ENCODE peak calls at places on chromosomes 12 and 14, in six cellular contexts. Q, V, N, K, D and W are unnamed samples.

GRCh38 chr12:131448254-131448795 is 262.6 kb upstream of the SFSWAP start:
- DNase-seq in Q (no peak), V (no peak), N (no peak), K (no peak), D (no peak), W (no peak)

GRCh38 chr12:69886101-69886500 is 61.1 kb downstream of the MYRFL start:
- DNase-seq in Q (no peak), V (no peak), N (no peak), K (no peak), D (no peak), W (no peak)

GRCh38 chr14:37594916-37595808 is at the start of the genes FOXA1 and TTC6:
- DNase-seq in Q (no peak), V (no peak), N (peak; percentile 88), K (peak; percentile 40), D (no peak), W (peak; percentile 67)

GRCh38 chr12:77161944-77162343 is 96.6 kb upstream of the E2F7 start:
- DNase-seq in Q (no peak), V (no peak), N (no peak), K (no peak), D (no peak), W (no peak)

GRCh38 chr12:30999011-30999410 is 72.5 kb downstream of the TSPAN11 start:
- DNase-seq in Q (no peak), V (no peak), N (no peak), K (no peak), D (no peak), W (no peak)

GRCh38 chr14:61298834-61299233 is 17.7 kb upstream of the TMEM30B start:
- DNase-seq in Q (no peak), V (no peak), N (no peak), K (no peak), D (no peak), W (no peak)

GRCh38 chr14:102799684-102800562 is 22.7 kb downstream of the TRAF3 start:
- DNase-seq in Q (no peak), V (no peak), N (no peak), K (no peak), D (peak; percentile 73), W (no peak)

GRCh38 chr12:75631809-75632208 is 120.4 kb upstream of the KRR1 start:
- DNase-seq in Q (no peak), V (no peak), N (no peak), K (no peak), D (no peak), W (no peak)

GRCh38 chr14:60225268-60225667 is 23.8 kb upstream of the PPM1A start:
- DNase-seq in Q (no peak), V (no peak), N (no peak), K (no peak), D (no peak), W (no peak)

GRCh38 chr14:99143793-99144192 is 128.2 kb downstream of the BCL11B start:
- DNase-seq in Q (no peak), V (peak; percentile 59), N (no peak), K (no peak), D (no peak), W (no peak)

GRCh38 chr12:70609739-70610491 is 27.3 kb downstream of the PTPRB start:
- DNase-seq in Q (no peak), V (no peak), N (peak; percentile 74), K (peak; percentile 81), D (no peak), W (peak; percentile 10)

GRCh38 chr12:2035421-2036080 is 17.2 kb upstream of the CACNA1C start:
- DNase-seq in Q (no peak), V (no peak), N (no peak), K (no peak), D (no peak), W (no peak)

GRCh38 chr12:2039034-2039433 is 13.8 kb upstream of the CACNA1C start:
- DNase-seq in Q (no peak), V (no peak), N (no peak), K (no peak), D (no peak), W (no peak)

GRCh38 chr12:2034633-2035420 is 18.0 kb upstream of the CACNA1C start:
- DNase-seq in Q (no peak), V (peak; percentile 83), N (peak; percentile 93), K (peak; percentile 97), D (no peak), W (peak; percentile 48)
- H3K4me3 ChIP-seq in Q (no peak overlapping the region), V (peak overlapping the region; percentile 63), N (peak overlapping the region; percentile 46), K (peak overlapping the region; percentile 35), D (peak overlapping the region; percentile 55), W (no peak overlapping the region)

GRCh38 chr12:6551063-6551461 is 4.8 kb downstream of the IFFO1 start:
- DNase-seq in Q (no peak), V (peak; percentile 89), N (no peak), K (no peak), D (no peak), W (no peak)
- H3K4me3 ChIP-seq in Q (no peak overlapping the region), V (peak overlapping the region; percentile 96), N (no peak overlapping the region), K (no peak overlapping the region), D (no peak overlapping the region), W (no peak overlapping the region)

DNA sequence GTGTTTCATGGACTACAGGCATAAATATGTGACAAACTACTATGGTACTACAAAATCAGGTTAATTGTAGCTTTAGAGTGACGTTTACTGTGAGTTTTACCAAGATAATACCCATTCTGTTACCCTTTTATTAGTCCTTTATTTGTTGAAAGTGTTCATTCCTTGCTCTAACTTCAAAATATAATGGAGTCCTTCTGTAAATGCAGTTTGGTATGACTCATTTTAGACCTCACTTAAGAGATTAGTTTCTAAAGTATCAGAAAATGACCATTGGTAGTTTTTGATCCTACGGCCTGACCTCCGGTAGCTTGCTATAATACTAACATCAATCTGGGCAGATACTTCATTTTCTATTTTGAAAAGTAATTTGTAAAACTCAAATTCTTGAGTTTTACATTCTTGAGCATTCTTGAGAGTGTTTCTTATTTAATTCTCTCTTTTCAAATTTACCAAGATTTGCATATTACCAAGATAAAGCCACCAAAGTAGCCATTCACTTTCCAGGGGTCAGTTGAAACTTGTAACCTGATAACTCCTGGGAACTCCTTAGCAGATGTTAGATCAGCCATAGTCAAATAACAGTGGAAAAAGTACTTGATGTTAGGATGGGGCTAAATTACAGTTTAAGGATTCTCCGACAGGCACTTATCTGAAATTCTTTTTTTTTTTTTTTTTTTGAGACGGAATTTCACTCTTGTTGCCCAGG is 4.2 kb downstream of the HSPA2 start:
- DNase-seq in Q (no peak), V (no peak), N (no peak), K (no peak), D (no peak), W (no peak)
- H3K4me3 ChIP-seq in Q (no peak overlapping the region), V (no peak overlapping the region), N (no peak overlapping the region), K (no peak overlapping the region), D (no peak overlapping the region), W (no peak overlapping the region)

GRCh38 chr12:57243521-57244305 is 7.3 kb downstream of the STAC3 start:
- DNase-seq in Q (no peak), V (peak; percentile 77), N (peak; percentile 87), K (peak; percentile 67), D (no peak), W (peak; percentile 57)
- H3K4me3 ChIP-seq in Q (no peak overlapping the region), V (peak overlapping the region; percentile 59), N (peak overlapping the region; percentile 39), K (peak overlapping the region; percentile 21), D (peak overlapping the region; percentile 48), W (peak overlapping the region; percentile 35)

DNA sequence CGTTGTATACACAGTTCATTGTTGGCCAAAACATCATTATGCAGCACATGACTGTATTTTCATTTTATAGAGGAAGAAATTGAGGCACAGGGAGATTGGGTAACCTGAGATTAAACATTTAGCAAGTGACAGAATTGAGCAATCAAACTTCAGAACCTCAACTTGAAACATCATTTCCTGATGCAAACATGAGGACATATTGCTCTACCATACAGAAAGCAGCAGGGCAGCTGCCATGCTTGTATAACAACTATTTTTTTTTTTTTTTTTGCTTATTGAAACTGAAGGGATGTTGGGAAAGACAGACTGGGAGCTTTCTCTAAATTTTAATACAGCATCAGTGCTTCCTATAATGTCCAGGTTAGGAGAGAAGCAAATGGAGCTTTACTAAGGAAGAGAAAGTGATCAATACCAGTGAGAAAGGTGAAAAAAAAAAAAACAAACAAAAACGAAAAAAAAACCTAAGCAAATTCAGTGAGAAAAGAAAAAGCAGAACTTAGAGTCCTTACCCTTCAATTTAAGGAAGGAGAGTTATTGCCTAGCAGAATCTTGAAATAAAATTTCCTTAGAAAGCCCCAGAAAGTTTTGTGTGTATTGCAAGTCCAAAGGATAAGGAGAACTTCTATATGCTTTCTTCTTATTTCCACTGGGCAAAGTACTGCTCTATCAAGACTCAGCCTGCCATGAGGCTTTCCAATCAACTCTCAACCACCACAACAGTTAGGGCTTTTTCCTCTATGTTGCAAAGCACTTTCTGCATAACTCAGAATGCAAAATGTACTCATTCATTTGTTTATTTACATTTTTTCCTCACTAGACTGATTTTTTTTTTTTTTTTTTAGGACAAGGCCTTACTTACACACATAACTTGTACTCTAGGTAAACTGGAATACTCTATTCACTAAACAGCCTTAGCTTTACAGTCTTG is 21.6 kb downstream of the BTG1 start:
- DNase-seq in Q (no peak), V (no peak), N (no peak), K (no peak), D (no peak), W (no peak)
- H3K4me3 ChIP-seq in Q (no peak overlapping the region), V (no peak overlapping the region), N (no peak overlapping the region), K (no peak overlapping the region), D (no peak overlapping the region), W (no peak overlapping the region)